ENCODE peak calls at places on chromosomes 16 and 17, in four cellular contexts. One of them, this sample, is unnamed.
A peak's percentile ranks its signal among the peaks of the same experiment; 100 is the strongest.

GRCh38 chr17:76529224-76529642 is 8.3 kb downstream of the CYGB start:
- DNase-seq in lung: peak; percentile 58
- DNase-seq in body of pancreas: peak; percentile 58
- DNase-seq in thoracic aorta: peak; percentile 46
- DNase-seq in this sample: no peak

GRCh38 chr17:65558683-65559311 is 2.7 kb downstream of the AXIN2 start:
- DNase-seq in lung: no peak
- DNase-seq in body of pancreas: no peak
- DNase-seq in thoracic aorta: no peak
- DNase-seq in this sample: no peak

GRCh38 chr17:30290696-30291570 is 811 bp downstream of the BLMH start:
- DNase-seq in thoracic aorta: no peak
- DNase-seq in lung: peak; percentile 36
- DNase-seq in body of pancreas: peak; percentile 48
- DNase-seq in this sample: peak; percentile 4

GRCh38 chr16:80027007-80027965 is 426.7 kb upstream of the MAF start:
- DNase-seq in thoracic aorta: peak; percentile 24
- DNase-seq in body of pancreas: peak; percentile 31
- DNase-seq in lung: peak; percentile 62
- DNase-seq in this sample: peak; percentile 46

GRCh38 chr16:1413684-1414531 is 596 bp downstream of the UNKL start:
- DNase-seq in thoracic aorta: no peak
- DNase-seq in body of pancreas: peak; percentile 50
- DNase-seq in lung: peak; percentile 55
- DNase-seq in this sample: peak; percentile 76

GRCh38 chr17:61389670-61390478 is 9.8 kb upstream of the TBX2 start:
- DNase-seq in thoracic aorta: no peak
- DNase-seq in lung: no peak
- DNase-seq in body of pancreas: no peak
- DNase-seq in this sample: no peak

GRCh38 chr16:85302018-85302847 is 190.0 kb upstream of the CIBAR2 start:
- DNase-seq in body of pancreas: peak; percentile 42
- DNase-seq in lung: no peak
- DNase-seq in thoracic aorta: no peak
- DNase-seq in this sample: no peak

GRCh38 chr16:88355389-88356123 is 27.2 kb upstream of the ZNF469 start:
- DNase-seq in body of pancreas: no peak
- DNase-seq in thoracic aorta: no peak
- DNase-seq in lung: no peak
- DNase-seq in this sample: no peak

GRCh38 chr16:14172200-14172805 is 101.2 kb downstream of the MRTFB start:
- DNase-seq in lung: no peak
- DNase-seq in thoracic aorta: no peak
- DNase-seq in body of pancreas: no peak
- DNase-seq in this sample: no peak

GRCh38 chr17:67440311-67441051 is 63.4 kb downstream of the PITPNC1 start:
- DNase-seq in body of pancreas: no peak
- DNase-seq in lung: no peak
- DNase-seq in thoracic aorta: no peak
- DNase-seq in this sample: no peak

GRCh38 chr16:89122322-89122831 is 28.7 kb downstream of the ACSF3 start:
- DNase-seq in body of pancreas: no peak
- DNase-seq in lung: peak; percentile 68
- DNase-seq in thoracic aorta: no peak
- DNase-seq in this sample: peak; percentile 59

GRCh38 chr17:13004336-13004735 is 13.5 kb downstream of the ELAC2 start:
- DNase-seq in lung: no peak
- DNase-seq in body of pancreas: no peak
- DNase-seq in thoracic aorta: no peak
- DNase-seq in this sample: no peak

GRCh38 chr17:81387235-81388060 is 7.8 kb upstream of the BAHCC1 start:
- DNase-seq in body of pancreas: peak; percentile 64
- DNase-seq in thoracic aorta: no peak
- DNase-seq in lung: peak; percentile 63
- DNase-seq in this sample: no peak

GRCh38 chr17:81390029-81390428 is 5.2 kb upstream of the BAHCC1 start:
- DNase-seq in lung: no peak
- DNase-seq in thoracic aorta: no peak
- DNase-seq in body of pancreas: no peak
- DNase-seq in this sample: no peak

GRCh38 chr17:81389585-81389984 is 5.7 kb upstream of the BAHCC1 start:
- DNase-seq in lung: no peak
- DNase-seq in body of pancreas: no peak
- DNase-seq in thoracic aorta: no peak
- DNase-seq in this sample: no peak

GRCh38 chr17:81388091-81388611 is 7.1 kb upstream of the BAHCC1 start:
- DNase-seq in lung: no peak
- DNase-seq in thoracic aorta: no peak
- DNase-seq in body of pancreas: no peak
- DNase-seq in this sample: no peak

GRCh38 chr17:81388612-81389367 is 6.5 kb upstream of the BAHCC1 start:
- DNase-seq in lung: no peak
- DNase-seq in body of pancreas: no peak
- DNase-seq in thoracic aorta: no peak
- DNase-seq in this sample: no peak
- H3K4me1 ChIP-seq in lung: no peaks in the 10 kb centered on the region
- H3K4me1 ChIP-seq in body of pancreas: peaks cover 48% of the 10 kb centered on the region
- H3K4me1 ChIP-seq in thoracic aorta: peaks cover 20% of the 10 kb centered on the region
- H3K4me1 ChIP-seq in this sample: peaks cover 1% of the 10 kb centered on the region

GRCh38 chr16:35747658-35748455 is 2288.4 kb downstream of the TP53TG3F start:
- DNase-seq in body of pancreas: no peak
- DNase-seq in thoracic aorta: no peak
- DNase-seq in lung: no peak
- DNase-seq in this sample: no peak

GRCh38 chr16:35746281-35746962 is 2287.0 kb downstream of the TP53TG3F start:
- DNase-seq in lung: peak; percentile 26
- DNase-seq in thoracic aorta: no peak
- DNase-seq in body of pancreas: no peak
- DNase-seq in this sample: no peak

GRCh38 chr16:35745821-35746248 is 2286.4 kb downstream of the TP53TG3F start:
- DNase-seq in lung: no peak
- DNase-seq in body of pancreas: no peak
- DNase-seq in thoracic aorta: no peak
- DNase-seq in this sample: no peak

GRCh38 chr16:35748621-35749252 is 2289.3 kb downstream of the TP53TG3F start:
- DNase-seq in thoracic aorta: no peak
- DNase-seq in body of pancreas: no peak
- DNase-seq in lung: no peak
- DNase-seq in this sample: no peak

DNA sequence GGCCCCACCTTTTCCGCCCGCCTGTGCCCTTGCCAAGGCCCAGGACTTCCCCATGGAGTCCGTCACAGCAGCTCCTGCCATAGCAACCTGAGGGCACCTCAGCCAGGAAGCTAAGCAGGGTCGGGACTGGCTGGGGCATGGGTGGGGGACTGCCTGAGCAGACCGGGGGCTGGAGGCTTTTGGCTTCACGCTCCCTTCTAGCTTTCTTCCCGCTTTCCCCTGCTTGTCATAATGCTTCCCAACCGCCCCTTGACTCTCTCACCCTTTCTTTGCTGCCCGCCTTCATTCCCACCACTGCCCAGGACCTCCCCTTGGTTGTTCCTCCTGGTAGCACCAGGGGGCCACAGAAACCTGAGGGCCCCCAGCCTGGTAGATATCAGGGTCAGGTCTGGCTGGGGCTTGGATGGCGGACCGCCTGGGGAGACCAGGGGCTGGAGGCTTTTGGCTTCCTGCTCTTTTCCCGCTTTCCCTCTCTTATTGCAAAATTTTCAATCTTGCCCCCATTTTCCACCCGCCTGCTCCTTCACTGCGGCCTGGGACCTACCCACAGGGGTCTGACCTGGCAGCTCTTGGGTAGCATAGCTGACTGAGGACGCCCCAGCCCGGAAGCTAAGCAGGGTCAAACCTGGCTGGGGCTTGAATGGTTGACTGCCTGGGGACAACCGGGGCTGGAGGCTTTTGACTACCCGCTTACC is 2287.7 kb downstream of the TP53TG3F start:
- DNase-seq in body of pancreas: no peak
- DNase-seq in thoracic aorta: no peak
- DNase-seq in lung: no peak
- DNase-seq in this sample: no peak
- H3K9me3 ChIP-seq in body of pancreas: no peaks in the 10 kb centered on the region
- H3K9me3 ChIP-seq in thoracic aorta: no peaks in the 10 kb centered on the region
- H3K9me3 ChIP-seq in lung: no peaks in the 10 kb centered on the region
- H3K9me3 ChIP-seq in this sample: no peaks in the 10 kb centered on the region

GRCh38 chr17:35732806-35733136 is 1.3 kb downstream of the RASL10B start:
- DNase-seq in body of pancreas: no peak
- DNase-seq in lung: no peak
- DNase-seq in thoracic aorta: no peak
- DNase-seq in this sample: no peak
- H3K4me3 ChIP-seq in body of pancreas: no peak overlapping the region
- H3K4me3 ChIP-seq in lung: no peak overlapping the region
- H3K4me3 ChIP-seq in thoracic aorta: peak overlapping the region; percentile 82
- H3K4me3 ChIP-seq in this sample: no peak overlapping the region

GRCh38 chr17:31310877-31311276 is 3.0 kb downstream of the EVI2B start:
- DNase-seq in lung: no peak
- DNase-seq in body of pancreas: no peak
- DNase-seq in thoracic aorta: no peak
- DNase-seq in this sample: no peak
- H3K4me1 ChIP-seq in lung: no peaks in the 10 kb centered on the region
- H3K4me1 ChIP-seq in body of pancreas: no peaks in the 10 kb centered on the region
- H3K4me1 ChIP-seq in thoracic aorta: peaks cover 1% of the 10 kb centered on the region
- H3K4me1 ChIP-seq in this sample: peaks cover 57% of the 10 kb centered on the region

GRCh38 chr16:35377142-35377541 is 1917.7 kb downstream of the TP53TG3F start:
- DNase-seq in lung: no peak
- DNase-seq in thoracic aorta: no peak
- DNase-seq in body of pancreas: no peak
- DNase-seq in this sample: no peak
- H3K9me3 ChIP-seq in lung: no peaks in the 10 kb centered on the region
- H3K9me3 ChIP-seq in thoracic aorta: no peaks in the 10 kb centered on the region
- H3K9me3 ChIP-seq in body of pancreas: no peaks in the 10 kb centered on the region
- H3K9me3 ChIP-seq in this sample: no peaks in the 10 kb centered on the region

GRCh38 chr17:10844667-10845387 is 6.9 kb upstream of the PIRT start:
- DNase-seq in thoracic aorta: peak; percentile 18
- DNase-seq in lung: peak; percentile 78
- DNase-seq in body of pancreas: peak; percentile 70
- DNase-seq in this sample: peak; percentile 43
- H3K4me3 ChIP-seq in thoracic aorta: peak overlapping the region; percentile 70
- H3K4me3 ChIP-seq in lung: no peak overlapping the region
- H3K4me3 ChIP-seq in body of pancreas: no peak overlapping the region
- H3K4me3 ChIP-seq in this sample: peak overlapping the region; percentile 16

DNA sequence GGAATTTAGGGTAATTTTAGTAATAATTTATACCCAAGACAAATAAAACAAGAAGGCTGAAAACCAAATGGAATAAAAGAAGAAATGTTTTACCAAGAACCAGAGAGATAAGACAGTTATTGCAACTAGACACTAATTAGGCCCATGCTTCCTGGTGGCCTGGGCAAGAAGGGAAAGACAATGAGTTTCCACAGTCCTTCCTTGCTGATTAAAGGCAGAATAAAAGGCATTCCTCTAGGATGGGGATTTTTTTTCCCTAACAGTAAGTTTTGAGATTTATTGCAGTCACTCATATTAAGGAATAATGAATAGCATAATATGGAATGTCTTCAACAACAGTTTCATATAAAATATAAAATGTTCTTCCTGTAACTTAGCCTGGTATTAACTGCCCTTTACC is 41.5 kb downstream of the TOM1L2 start:
- DNase-seq in lung: no peak
- DNase-seq in body of pancreas: no peak
- DNase-seq in thoracic aorta: no peak
- DNase-seq in this sample: no peak
- H3K4me1 ChIP-seq in lung: peaks cover 30% of the 10 kb centered on the region
- H3K4me1 ChIP-seq in body of pancreas: peaks cover 30% of the 10 kb centered on the region
- H3K4me1 ChIP-seq in thoracic aorta: peaks cover 24% of the 10 kb centered on the region
- H3K4me1 ChIP-seq in this sample: peaks cover 11% of the 10 kb centered on the region